ENCODE peak calls at places on chromosomes 12 and 14, in four cellular contexts. C, K, A and R are unnamed samples.

GRCh38 chr14:68397371-68397779 is 395.5 kb downstream of the ZFP36L1 start:
- DNase-seq in C (no peak), A (no peak), K (no peak), R (no peak)

GRCh38 chr14:64388533-64389243 is 535 bp downstream of the MTHFD1 start:
- DNase-seq in A (no peak), K (peak), C (peak), R (no peak)

GRCh38 chr12:109768901-109769670 is 55.5 kb downstream of the FAM222A start:
- DNase-seq in A (no peak), C (no peak), K (no peak), R (peak)

GRCh38 chr12:104226672-104227071 is 11.1 kb downstream of the TXNRD1 start:
- DNase-seq in C (peak), A (peak), K (peak), R (no peak)

GRCh38 chr14:89365071-89365801 is 51.8 kb downstream of the FOXN3 start:
- DNase-seq in A (no peak), K (no peak), C (no peak), R (peak)

GRCh38 chr12:34342048-34342447 is 319.8 kb downstream of the ALG10 start:
- DNase-seq in K (no peak), A (no peak), C (no peak), R (no peak)

GRCh38 chr14:20332946-20333782 is at the start of gene CCNB1IP1:
- DNase-seq in C (peak), A (peak), K (peak), R (peak)

GRCh38 chr14:77862154-77862783 is 62.4 kb downstream of the ADCK1 start:
- DNase-seq in A (no peak), C (peak), K (peak), R (peak)

GRCh38 chr14:63508033-63508432 is 35.1 kb downstream of the PPP2R5E start:
- DNase-seq in K (no peak), C (no peak), A (no peak), R (no peak)

GRCh38 chr12:40215977-40216376 is 8.8 kb upstream of the LRRK2 start:
- DNase-seq in A (no peak), K (peak), C (no peak), R (no peak)

GRCh38 chr14:71365305-71365865 is 458.1 kb downstream of the PCNX1 start:
- DNase-seq in K (peak), C (peak), A (no peak), R (no peak)

GRCh38 chr12:5268424-5269210 is 163.3 kb upstream of the NTF3 start:
- DNase-seq in A (no peak), K (no peak), C (no peak), R (no peak)

GRCh38 chr14:77649326-77649725 is 32.9 kb upstream of the SPTLC2 start:
- DNase-seq in K (no peak), A (no peak), C (no peak), R (no peak)

DNA sequence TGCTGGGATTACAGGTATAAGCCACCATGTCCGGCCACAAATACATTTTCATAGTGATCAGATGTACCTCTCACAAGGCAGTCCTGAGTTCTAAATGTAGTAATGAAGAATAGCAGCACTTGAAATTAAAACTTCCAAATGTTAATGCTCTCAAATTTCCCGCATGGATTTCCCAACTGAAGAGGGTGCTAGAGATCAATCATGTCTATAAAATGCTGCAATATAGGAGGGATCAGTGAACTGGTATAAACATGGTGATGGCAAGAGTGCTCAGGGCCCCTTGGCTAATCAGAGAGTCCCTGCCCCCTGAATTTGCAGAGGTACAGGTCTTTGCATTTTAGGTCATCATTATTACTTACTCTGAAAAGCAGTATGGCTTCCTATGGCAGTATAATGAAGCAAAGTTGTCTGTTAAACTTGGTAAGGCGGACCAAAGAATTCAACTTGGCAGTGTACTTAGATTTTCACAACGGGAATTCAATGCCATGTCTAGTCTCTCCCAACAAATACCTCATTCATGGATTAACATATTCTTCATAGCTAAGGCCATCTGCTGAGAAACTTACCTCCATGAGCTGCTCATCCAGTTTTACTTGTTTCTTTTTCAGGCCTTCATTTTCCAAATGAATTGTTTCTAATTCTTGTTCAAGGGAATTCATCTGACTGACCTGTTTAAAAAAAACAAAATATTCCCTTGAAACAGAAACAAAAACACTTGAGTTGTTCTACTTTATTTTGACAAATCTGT is 67.0 kb upstream of the SAV1 start:
- DNase-seq in K (peak), C (no peak), A (no peak), R (no peak)
- TF ChIP-seq CTCF in K (peak), C (no peak), A (peak), R (no peak)

GRCh38 chr12:62632521-62632920 is 165.9 kb downstream of the MON2 start:
- DNase-seq in K (peak), A (peak), C (peak), R (no peak)

GRCh38 chr12:62629413-62629812 is 162.8 kb downstream of the MON2 start:
- DNase-seq in C (no peak), A (no peak), K (no peak), R (no peak)

GRCh38 chr12:62629971-62630739 is 163.5 kb downstream of the MON2 start:
- DNase-seq in C (no peak), A (no peak), K (no peak), R (no peak)

GRCh38 chr12:62635630-62636029 is 169.0 kb downstream of the MON2 start:
- DNase-seq in K (no peak), C (no peak), A (no peak), R (no peak)

DNA sequence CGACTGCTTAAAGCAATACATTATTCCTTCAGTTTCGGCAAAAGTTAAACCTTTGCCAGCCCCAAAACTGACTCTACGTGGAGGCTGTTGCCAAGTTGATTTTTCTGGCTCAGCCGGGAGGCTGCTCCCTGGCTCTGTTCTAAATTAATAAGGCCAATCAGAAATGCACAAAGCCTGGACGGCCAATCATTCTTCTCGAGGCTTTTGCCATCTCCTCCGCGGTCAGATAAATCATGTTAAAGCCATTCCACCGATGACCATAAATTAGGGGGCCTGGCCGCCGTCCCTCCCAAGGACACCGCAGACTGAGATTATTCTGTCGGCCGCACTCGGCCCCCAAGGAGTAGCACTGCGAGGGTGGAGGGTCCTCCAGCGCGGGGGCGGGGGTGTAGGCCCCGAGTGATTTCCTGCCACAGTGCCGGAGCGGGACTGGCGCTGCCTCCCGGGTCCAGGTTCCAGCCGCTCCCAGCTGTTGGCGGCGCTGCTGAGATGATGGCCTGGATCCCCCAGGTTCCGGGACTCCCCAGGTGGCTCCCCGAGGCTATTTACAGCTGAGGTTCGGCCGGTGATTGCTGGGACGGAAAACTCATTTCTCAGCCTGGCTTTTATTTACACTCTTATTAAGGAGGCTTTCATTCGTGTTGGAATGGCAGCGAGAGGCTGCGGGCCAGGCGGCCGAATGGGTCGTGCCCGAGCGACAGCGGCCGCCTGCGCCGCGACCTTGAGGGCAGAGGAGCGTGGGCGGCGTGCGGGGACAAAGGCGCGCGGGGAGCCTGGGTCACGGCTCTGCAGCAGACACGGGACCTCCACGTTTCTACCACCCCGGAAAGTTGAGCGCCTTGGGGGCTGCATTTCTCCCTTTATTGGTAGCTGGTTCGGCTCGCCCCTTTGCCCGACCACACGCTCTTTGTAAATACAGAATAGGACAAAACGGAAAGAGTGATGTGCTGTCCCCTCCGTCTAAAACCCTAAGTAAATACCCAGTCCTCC is 165.2 kb downstream of the MON2 start:
- DNase-seq in K (peak), C (peak), A (peak), R (no peak)
- TF ChIP-seq CTCF in K (peak), C (no peak), A (peak), R (no peak)

GRCh38 chr12:6767301-6767591 is 1.1 kb downstream of the PTMS start:
- DNase-seq in A (no peak), K (no peak), C (no peak), R (no peak)

GRCh38 chr12:6766651-6767300 is 613 bp downstream of the PTMS start:
- DNase-seq in K (peak), A (no peak), C (peak), R (peak)

GRCh38 chr12:6769003-6769389 is 2.8 kb downstream of the PTMS start:
- DNase-seq in K (peak), A (no peak), C (peak), R (no peak)

GRCh38 chr12:6768385-6769002 is 2.3 kb downstream of the PTMS start:
- DNase-seq in A (no peak), K (peak), C (no peak), R (no peak)

DNA sequence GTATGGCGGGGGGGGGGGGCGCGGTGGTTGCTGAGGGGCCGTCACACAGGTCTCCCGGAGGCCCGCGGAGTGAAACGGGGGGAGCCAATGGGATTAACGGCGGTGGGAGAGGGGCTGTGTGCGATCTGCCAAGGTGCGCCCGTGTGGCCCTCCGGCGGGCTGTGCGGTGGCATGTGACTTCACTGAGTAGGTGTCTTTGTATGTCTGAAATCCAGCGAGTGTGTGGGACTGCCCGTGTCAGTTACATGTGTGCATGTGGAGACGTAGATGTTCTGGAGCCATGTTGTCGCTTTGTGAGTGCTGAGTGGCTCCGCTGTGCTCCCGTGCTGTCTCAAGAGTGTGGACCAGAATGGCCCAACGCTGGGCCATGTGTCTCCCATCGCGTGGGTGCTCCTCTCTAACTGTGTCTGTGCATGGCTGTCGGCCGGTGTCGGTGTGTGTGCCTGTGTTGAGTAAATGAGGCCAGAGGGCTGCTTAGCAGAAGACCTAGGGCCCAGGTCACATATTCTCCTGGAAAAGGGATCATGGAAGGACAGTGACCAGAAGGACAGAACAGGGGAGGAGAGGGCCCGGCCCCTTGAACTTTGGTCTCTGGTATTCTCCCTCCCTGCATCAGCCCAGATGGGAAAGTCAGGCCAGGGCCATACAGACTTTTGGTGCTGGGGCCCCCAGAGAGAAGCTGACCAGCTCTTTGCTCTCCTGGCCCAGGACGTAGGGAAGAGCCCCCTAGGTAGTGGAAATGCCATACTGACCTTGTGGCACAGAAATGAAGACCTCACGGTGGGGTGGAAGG is 1.6 kb downstream of the PTMS start:
- DNase-seq in C (no peak), K (peak), A (no peak), R (no peak)
- TF ChIP-seq CTCF in C (no peak), K (no peak), A (no peak), R (no peak)

GRCh38 chr12:41476499-41476898 is 288.4 kb downstream of the PDZRN4 start:
- DNase-seq in C (no peak), A (no peak), K (no peak), R (no peak)
- TF ChIP-seq CTCF in C (no peak), A (no peak), K (no peak), R (no peak)

DNA sequence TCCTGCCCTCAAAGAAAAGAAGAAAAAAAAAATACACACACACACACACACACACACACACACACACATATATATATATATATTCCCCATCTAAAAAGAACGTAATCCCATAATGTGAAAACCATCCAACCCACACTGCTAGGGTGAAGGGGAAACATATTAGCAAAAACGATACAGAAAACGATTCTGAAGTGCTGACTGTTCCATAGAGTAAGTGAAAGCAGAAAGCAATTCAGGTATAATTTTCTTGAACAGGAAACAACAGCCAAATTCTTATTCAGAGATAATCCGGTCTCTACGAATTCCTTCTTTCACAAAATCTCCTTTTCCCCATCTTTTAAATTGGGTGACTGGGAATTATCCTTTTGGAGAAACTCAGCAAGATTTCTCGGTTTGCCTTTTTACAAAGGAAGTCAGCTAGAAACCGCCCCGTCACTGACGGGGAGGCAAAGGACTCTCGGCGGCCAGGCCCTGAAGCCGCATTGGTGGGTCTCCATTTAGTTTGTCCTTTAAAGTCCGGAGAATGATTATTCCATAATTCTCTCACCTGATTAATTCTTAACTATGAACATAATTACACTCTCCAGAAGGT is 393.4 kb downstream of the NOVA1 start:
- DNase-seq in K (peak), A (no peak), C (no peak), R (no peak)
- TF ChIP-seq CTCF in K (no peak), A (no peak), C (no peak), R (no peak)

GRCh38 chr12:31959701-31960391 is 631 bp downstream of the RESF1 start:
- DNase-seq in K (peak), C (peak), A (peak), R (peak)
- TF ChIP-seq CTCF in K (peak), C (peak), A (peak), R (no peak)

GRCh38 chr12:69196302-69197288 is 42.8 kb upstream of the CPSF6 start:
- DNase-seq in A (no peak), K (peak), C (no peak), R (no peak)
- TF ChIP-seq CTCF in A (peak), K (peak), C (no peak), R (no peak)

GRCh38 chr14:93804654-93805053 is 16.4 kb upstream of the PRIMA1 start:
- DNase-seq in A (no peak), C (no peak), K (no peak), R (no peak)
- TF ChIP-seq CTCF in A (no peak), C (no peak), K (no peak), R (no peak)

GRCh38 chr14:35826952-35827416 is 846 bp downstream of the BRMS1L start:
- DNase-seq in C (no peak), A (no peak), K (peak), R (no peak)
- TF ChIP-seq CTCF in C (no peak), A (no peak), K (no peak), R (no peak)